ENCODE peak calls at places on chromosomes 6 and 20, in seven cellular contexts. J, W, R, F, K, C and E are unnamed samples.

GRCh38 chr6:161088676-161089328 is 97.2 kb downstream of the MAP3K4 start:
- DNase-seq in J (no peak), W (no peak), R (no peak), F (no peak), K (no peak), C (no peak), E (no peak)

GRCh38 chr20:25539742-25540201 is 45.6 kb downstream of the NINL start:
- DNase-seq in J (no peak), W (no peak), R (no peak), F (no peak), K (no peak), C (no peak), E (no peak)

GRCh38 chr20:32432277-32432676 is 74.1 kb downstream of the ASXL1 start:
- DNase-seq in J (no peak), W (no peak), R (no peak), F (no peak), K (no peak), C (no peak), E (no peak)

GRCh38 chr20:51661609-51662178 is 106.5 kb downstream of the ATP9A start:
- DNase-seq in J (no peak), W (no peak), R (peak; percentile 25), F (peak; percentile 76), K (no peak), C (no peak), E (no peak)

GRCh38 chr20:57675773-57676172 is 34.0 kb downstream of the PMEPA1 start:
- DNase-seq in J (no peak), W (no peak), R (no peak), F (no peak), K (no peak), C (no peak), E (no peak)

GRCh38 chr20:46941404-46941803 is 46.8 kb downstream of the EYA2 start:
- DNase-seq in J (no peak), W (no peak), R (no peak), F (no peak), K (no peak), C (no peak), E (no peak)

GRCh38 chr6:26223677-26224546 is 136.7 kb downstream of the HFE start:
- DNase-seq in J (peak; percentile 78), W (peak; percentile 83), R (peak; percentile 51), F (peak; percentile 91), K (peak; percentile 83), C (peak; percentile 82), E (no peak)

GRCh38 chr20:16209826-16210365 is 363.4 kb downstream of the KIF16B start:
- DNase-seq in J (no peak), W (no peak), R (no peak), F (no peak), K (no peak), C (no peak), E (no peak)

GRCh38 chr6:137968901-137969300 is 101.8 kb downstream of the TNFAIP3 start:
- DNase-seq in J (no peak), W (no peak), R (no peak), F (no peak), K (no peak), C (no peak), E (no peak)

GRCh38 chr20:38255389-38255788 is 5.1 kb downstream of the KIAA1755 start:
- DNase-seq in J (no peak), W (no peak), R (no peak), F (no peak), K (no peak), C (peak; percentile 75), E (no peak)

DNA sequence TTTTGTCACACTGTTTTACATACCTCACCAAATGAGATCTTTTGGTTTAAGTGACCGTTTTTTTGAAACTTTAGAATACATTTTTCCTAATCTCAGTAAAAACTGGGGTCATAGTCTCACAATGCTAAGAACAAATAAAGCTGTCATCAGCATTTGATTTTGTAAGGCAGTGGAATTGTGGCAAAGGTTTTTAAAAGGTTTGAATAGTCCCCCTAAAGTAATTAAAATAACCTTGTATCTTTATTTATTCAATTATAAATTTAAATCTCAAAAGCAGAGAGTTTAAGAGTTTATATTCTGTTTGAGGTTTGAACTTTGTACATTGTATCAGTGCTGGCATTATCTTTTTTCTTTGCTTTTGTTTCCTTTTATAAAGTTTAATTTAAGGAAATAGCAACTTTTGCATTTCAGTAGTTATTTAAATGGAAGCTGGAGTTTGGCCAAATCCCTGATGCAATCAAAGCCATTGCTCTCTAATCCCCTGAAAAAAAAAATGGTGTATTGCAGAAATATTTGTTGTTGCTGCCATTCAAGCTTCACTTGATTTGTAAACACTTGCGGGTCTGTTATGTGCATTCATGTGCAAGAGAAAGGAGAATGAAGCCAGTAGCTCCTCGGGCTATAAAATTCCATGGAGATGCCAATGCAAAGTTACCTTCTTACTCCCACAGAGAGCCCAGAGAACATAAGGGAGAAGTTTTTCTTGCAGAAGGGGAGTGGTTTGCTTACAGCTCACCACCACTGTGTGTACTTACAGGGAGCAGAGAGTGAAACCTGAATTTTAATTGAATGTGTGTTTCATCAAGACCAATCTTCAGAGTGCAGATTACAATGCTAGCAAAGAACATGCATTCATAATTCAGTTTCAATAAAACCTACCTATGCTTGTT is 391.8 kb downstream of the ARHGAP18 start:
- DNase-seq in J (no peak), W (no peak), R (no peak), F (peak; percentile 7), K (no peak), C (no peak), E (no peak)
- H3K27ac ChIP-seq in J (no peak overlapping the region), W (no peak overlapping the region), R (no peak overlapping the region), F (no peak overlapping the region), K (no peak overlapping the region), C (no peak overlapping the region), E (no peak overlapping the region)

DNA sequence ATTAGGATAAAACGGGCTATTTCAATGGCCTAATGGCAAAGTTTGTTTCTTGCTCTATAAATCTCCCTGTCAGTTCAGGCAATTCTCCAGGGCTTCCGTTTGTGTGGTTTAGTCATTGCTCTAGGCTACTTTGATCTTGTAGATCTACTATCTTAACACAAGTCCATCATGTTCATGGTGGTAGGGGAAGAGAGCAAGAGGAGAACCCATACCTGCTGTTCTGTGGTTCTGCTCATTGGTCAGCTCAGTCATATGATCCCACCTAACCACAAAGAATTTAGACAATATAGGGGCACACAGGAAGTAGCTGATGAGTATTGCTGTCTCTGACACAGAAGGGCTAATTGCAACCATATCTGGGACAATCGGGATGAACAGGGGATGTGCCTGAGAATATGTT is 4.9 kb upstream of the DEK start:
- DNase-seq in J (no peak), W (no peak), R (no peak), F (no peak), K (peak; percentile 18), C (no peak), E (no peak)
- H3K27ac ChIP-seq in J (no peak overlapping the region), W (no peak overlapping the region), R (no peak overlapping the region), F (no peak overlapping the region), K (no peak overlapping the region), C (no peak overlapping the region), E (no peak overlapping the region)

GRCh38 chr6:142942238-142942637 is 2.7 kb downstream of the HIVEP2 start:
- DNase-seq in J (no peak), W (no peak), R (no peak), F (no peak), K (no peak), C (no peak), E (no peak)

GRCh38 chr6:142942805-142943227 is 2.2 kb downstream of the HIVEP2 start:
- DNase-seq in J (no peak), W (no peak), R (no peak), F (peak; percentile 46), K (peak; percentile 42), C (no peak), E (no peak)

GRCh38 chr6:142945071-142945445 is at the start of gene HIVEP2:
- DNase-seq in J (no peak), W (peak; percentile 94), R (peak; percentile 69), F (peak; percentile 68), K (peak; percentile 87), C (peak; percentile 93), E (peak; percentile 93)

GRCh38 chr6:142944126-142945066 is 580 bp downstream of the HIVEP2 start:
- DNase-seq in J (no peak), W (peak; percentile 95), R (peak; percentile 80), F (peak; percentile 69), K (peak; percentile 94), C (peak; percentile 94), E (peak; percentile 82)

DNA sequence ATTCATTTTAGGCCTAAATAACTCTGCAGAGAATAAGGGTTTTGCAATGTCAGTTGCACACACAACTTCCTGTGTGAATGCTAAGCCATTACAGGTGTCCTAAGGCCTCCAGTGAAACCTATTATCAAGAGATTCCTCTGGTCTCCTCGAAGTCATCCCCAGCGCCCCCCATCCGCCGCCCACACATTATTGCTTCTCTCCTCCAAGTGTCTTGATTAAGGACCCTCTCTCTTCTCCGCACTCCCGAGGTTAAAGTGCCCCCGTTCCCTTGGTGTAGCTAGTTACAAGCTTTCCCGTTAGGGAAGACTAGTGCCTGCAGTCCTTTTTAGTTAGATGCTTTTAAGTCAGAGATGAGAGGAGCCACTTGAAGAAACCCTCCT is 1.2 kb downstream of the HIVEP2 start:
- DNase-seq in J (no peak), W (peak; percentile 78), R (no peak), F (peak; percentile 13), K (peak; percentile 79), C (peak; percentile 65), E (no peak)
- H3K27ac ChIP-seq in J (peak overlapping the region; percentile 98), W (peak overlapping the region; percentile 95), R (peak overlapping the region; percentile 97), F (peak overlapping the region; percentile 93), K (peak overlapping the region; percentile 98), C (peak overlapping the region; percentile 96), E (peak overlapping the region; percentile 98)

GRCh38 chr20:49452011-49452482 is 30.4 kb downstream of the KCNB1 start:
- DNase-seq in J (no peak), W (no peak), R (no peak), F (no peak), K (no peak), C (no peak), E (no peak)
- H3K27ac ChIP-seq in J (no peak overlapping the region), W (no peak overlapping the region), R (no peak overlapping the region), F (no peak overlapping the region), K (no peak overlapping the region), C (no peak overlapping the region), E (no peak overlapping the region)